ENCODE peak calls at places on chromosomes 1 and 21, in four cellular contexts. One of them, this sample, is unnamed.

GRCh38 chr1:64133036-64133435 is 70.4 kb upstream of the UBE2U start:
- DNase-seq in fibroblast of the aortic adventitia: peak; percentile 79
- DNase-seq in amygdala: no peak
- DNase-seq in astrocyte of the cerebellum: peak; percentile 38
- DNase-seq in this sample: no peak

GRCh38 chr21:45019076-45019886 is 55.1 kb upstream of the ADARB1 start:
- DNase-seq in fibroblast of the aortic adventitia: no peak
- DNase-seq in amygdala: no peak
- DNase-seq in astrocyte of the cerebellum: no peak
- DNase-seq in this sample: no peak

GRCh38 chr21:42068592-42068991 is 2.5 kb upstream of the UMODL1 start:
- DNase-seq in astrocyte of the cerebellum: no peak
- DNase-seq in amygdala: no peak
- DNase-seq in fibroblast of the aortic adventitia: no peak
- DNase-seq in this sample: no peak

GRCh38 chr1:42178249-42178648 is 13.7 kb upstream of the GUCA2A start:
- DNase-seq in fibroblast of the aortic adventitia: peak; percentile 70
- DNase-seq in amygdala: no peak
- DNase-seq in astrocyte of the cerebellum: no peak
- DNase-seq in this sample: no peak

GRCh38 chr1:217524787-217525520 is 105.9 kb downstream of the GPATCH2 start:
- DNase-seq in astrocyte of the cerebellum: no peak
- DNase-seq in amygdala: no peak
- DNase-seq in fibroblast of the aortic adventitia: peak; percentile 77
- DNase-seq in this sample: no peak

GRCh38 chr1:72178266-72178665 is 104.1 kb downstream of the NEGR1 start:
- DNase-seq in fibroblast of the aortic adventitia: peak; percentile 9
- DNase-seq in amygdala: no peak
- DNase-seq in astrocyte of the cerebellum: no peak
- DNase-seq in this sample: no peak

GRCh38 chr1:190597361-190597760 is 119.7 kb upstream of the BRINP3 start:
- DNase-seq in fibroblast of the aortic adventitia: no peak
- DNase-seq in astrocyte of the cerebellum: no peak
- DNase-seq in amygdala: no peak
- DNase-seq in this sample: no peak

GRCh38 chr1:223133824-223134435 is 9.1 kb downstream of the TLR5 start:
- DNase-seq in amygdala: peak; percentile 60
- DNase-seq in astrocyte of the cerebellum: peak; percentile 60
- DNase-seq in fibroblast of the aortic adventitia: peak; percentile 79
- DNase-seq in this sample: peak; percentile 80

GRCh38 chr21:19853709-19854575 is 1144.3 kb upstream of the NCAM2 start:
- DNase-seq in astrocyte of the cerebellum: no peak
- DNase-seq in amygdala: no peak
- DNase-seq in fibroblast of the aortic adventitia: no peak
- DNase-seq in this sample: no peak

GRCh38 chr1:205248793-205249601 is 21.3 kb downstream of the TMCC2 start:
- DNase-seq in astrocyte of the cerebellum: no peak
- DNase-seq in fibroblast of the aortic adventitia: peak; percentile 72
- DNase-seq in amygdala: peak; percentile 62
- DNase-seq in this sample: no peak

GRCh38 chr1:245978915-245979314 is 528.2 kb downstream of the SMYD3 start:
- DNase-seq in amygdala: no peak
- DNase-seq in fibroblast of the aortic adventitia: peak; percentile 25
- DNase-seq in astrocyte of the cerebellum: no peak
- DNase-seq in this sample: no peak

GRCh38 chr21:39525129-39525528 is 73.4 kb downstream of the SH3BGR start:
- DNase-seq in astrocyte of the cerebellum: no peak
- DNase-seq in fibroblast of the aortic adventitia: no peak
- DNase-seq in amygdala: peak; percentile 5
- DNase-seq in this sample: no peak

GRCh38 chr1:14869197-14869596 is 270.7 kb downstream of the KAZN start:
- DNase-seq in astrocyte of the cerebellum: no peak
- DNase-seq in amygdala: no peak
- DNase-seq in fibroblast of the aortic adventitia: no peak
- DNase-seq in this sample: no peak

GRCh38 chr1:174021611-174022079 is 512 bp downstream of the RC3H1 start:
- DNase-seq in fibroblast of the aortic adventitia: peak; percentile 40
- DNase-seq in amygdala: peak; percentile 58
- DNase-seq in astrocyte of the cerebellum: no peak
- DNase-seq in this sample: no peak

GRCh38 chr1:162003061-162003824 is 20.4 kb downstream of the OLFML2B start:
- DNase-seq in amygdala: no peak
- DNase-seq in fibroblast of the aortic adventitia: peak; percentile 93
- DNase-seq in astrocyte of the cerebellum: peak; percentile 99
- DNase-seq in this sample: no peak

GRCh38 chr21:32469628-32470027 is 57.1 kb downstream of the EVA1C start:
- DNase-seq in amygdala: no peak
- DNase-seq in fibroblast of the aortic adventitia: no peak
- DNase-seq in astrocyte of the cerebellum: no peak
- DNase-seq in this sample: no peak

GRCh38 chr1:7993593-7994479 is 32.3 kb downstream of the ERRFI1 start:
- DNase-seq in astrocyte of the cerebellum: peak; percentile 76
- DNase-seq in fibroblast of the aortic adventitia: peak; percentile 50
- DNase-seq in amygdala: no peak
- DNase-seq in this sample: no peak

GRCh38 chr1:172609528-172609927 is 49.4 kb upstream of the FASLG start:
- DNase-seq in amygdala: no peak
- DNase-seq in astrocyte of the cerebellum: no peak
- DNase-seq in fibroblast of the aortic adventitia: peak; percentile 35
- DNase-seq in this sample: peak; percentile 45

GRCh38 chr1:201359031-201359872 is 18.2 kb downstream of the TNNT2 start:
- DNase-seq in fibroblast of the aortic adventitia: no peak
- DNase-seq in astrocyte of the cerebellum: no peak
- DNase-seq in amygdala: no peak
- DNase-seq in this sample: no peak

GRCh38 chr21:15804247-15804985 is 74.6 kb downstream of the USP25 start:
- DNase-seq in astrocyte of the cerebellum: no peak
- DNase-seq in amygdala: peak; percentile 58
- DNase-seq in fibroblast of the aortic adventitia: no peak
- DNase-seq in this sample: no peak

GRCh38 chr1:64685942-64686341 is 58.9 kb upstream of the RAVER2 start:
- DNase-seq in amygdala: no peak
- DNase-seq in astrocyte of the cerebellum: no peak
- DNase-seq in fibroblast of the aortic adventitia: no peak
- DNase-seq in this sample: no peak

GRCh38 chr1:157431751-157432150 is 120.6 kb downstream of the FCRL5 start:
- DNase-seq in astrocyte of the cerebellum: peak; percentile 6
- DNase-seq in fibroblast of the aortic adventitia: peak; percentile 75
- DNase-seq in amygdala: no peak
- DNase-seq in this sample: no peak

GRCh38 chr1:184027751-184028682 is 9.5 kb downstream of the COLGALT2 start:
- DNase-seq in astrocyte of the cerebellum: peak; percentile 19
- DNase-seq in fibroblast of the aortic adventitia: peak; percentile 69
- DNase-seq in amygdala: no peak
- DNase-seq in this sample: no peak

GRCh38 chr1:54381524-54381923 is 24.7 kb downstream of the SSBP3 start:
- DNase-seq in amygdala: no peak
- DNase-seq in astrocyte of the cerebellum: no peak
- DNase-seq in fibroblast of the aortic adventitia: no peak
- DNase-seq in this sample: no peak

GRCh38 chr21:37370152-37371040 is 3.8 kb downstream of the DYRK1A start:
- DNase-seq in fibroblast of the aortic adventitia: peak; percentile 65
- DNase-seq in amygdala: no peak
- DNase-seq in astrocyte of the cerebellum: no peak
- DNase-seq in this sample: peak; percentile 40

GRCh38 chr21:34865922-34866271 is 183.2 kb downstream of the RUNX1 start:
- DNase-seq in fibroblast of the aortic adventitia: no peak
- DNase-seq in amygdala: no peak
- DNase-seq in astrocyte of the cerebellum: no peak
- DNase-seq in this sample: no peak

GRCh38 chr1:52355436-52355835 is 10.6 kb downstream of the CC2D1B start:
- DNase-seq in amygdala: no peak
- DNase-seq in fibroblast of the aortic adventitia: no peak
- DNase-seq in astrocyte of the cerebellum: no peak
- DNase-seq in this sample: no peak

GRCh38 chr1:92990828-92991227 is 29.6 kb upstream of the DIPK1A start:
- DNase-seq in astrocyte of the cerebellum: no peak
- DNase-seq in fibroblast of the aortic adventitia: no peak
- DNase-seq in amygdala: no peak
- DNase-seq in this sample: no peak

GRCh38 chr1:38106726-38107125 is 60.1 kb upstream of the POU3F1 start:
- DNase-seq in fibroblast of the aortic adventitia: no peak
- DNase-seq in astrocyte of the cerebellum: no peak
- DNase-seq in amygdala: no peak
- DNase-seq in this sample: no peak

GRCh38 chr1:165647517-165647916 is 16.5 kb downstream of the MGST3 start:
- DNase-seq in astrocyte of the cerebellum: no peak
- DNase-seq in amygdala: no peak
- DNase-seq in fibroblast of the aortic adventitia: no peak
- DNase-seq in this sample: no peak

GRCh38 chr1:85328713-85329376 is 52.4 kb upstream of the BCL10 start:
- DNase-seq in amygdala: no peak
- DNase-seq in fibroblast of the aortic adventitia: peak; percentile 99
- DNase-seq in astrocyte of the cerebellum: peak; percentile 95
- DNase-seq in this sample: no peak

GRCh38 chr1:83746234-83746633 is 252.7 kb downstream of the TTLL7 start:
- DNase-seq in fibroblast of the aortic adventitia: no peak
- DNase-seq in amygdala: no peak
- DNase-seq in astrocyte of the cerebellum: no peak
- DNase-seq in this sample: no peak

GRCh38 chr21:44492572-44493385 is 37.5 kb downstream of the LRRC3 start:
- DNase-seq in amygdala: no peak
- DNase-seq in fibroblast of the aortic adventitia: no peak
- DNase-seq in astrocyte of the cerebellum: no peak
- DNase-seq in this sample: no peak

GRCh38 chr1:85450832-85451231 is 14.1 kb downstream of the DDAH1 start:
- DNase-seq in fibroblast of the aortic adventitia: no peak
- DNase-seq in amygdala: no peak
- DNase-seq in astrocyte of the cerebellum: no peak
- DNase-seq in this sample: no peak

GRCh38 chr1:160544647-160545046 is 21.6 kb upstream of the SLAMF6 start:
- DNase-seq in amygdala: no peak
- DNase-seq in fibroblast of the aortic adventitia: peak; percentile 5
- DNase-seq in astrocyte of the cerebellum: no peak
- DNase-seq in this sample: peak; percentile 38

GRCh38 chr1:173479649-173480048 is 2.5 kb downstream of the PRDX6 start:
- DNase-seq in astrocyte of the cerebellum: no peak
- DNase-seq in amygdala: no peak
- DNase-seq in fibroblast of the aortic adventitia: peak; percentile 58
- DNase-seq in this sample: no peak

GRCh38 chr1:32907435-32907834 is 6.2 kb upstream of the TMEM54 start:
- DNase-seq in amygdala: no peak
- DNase-seq in astrocyte of the cerebellum: no peak
- DNase-seq in fibroblast of the aortic adventitia: peak; percentile 44
- DNase-seq in this sample: no peak

GRCh38 chr1:168469690-168470089 is 74.1 kb downstream of the XCL2 start:
- DNase-seq in fibroblast of the aortic adventitia: peak; percentile 69
- DNase-seq in amygdala: no peak
- DNase-seq in astrocyte of the cerebellum: peak; percentile 91
- DNase-seq in this sample: no peak

GRCh38 chr21:7917729-7918128 is 2603.7 kb upstream of the TPTE start:
- DNase-seq in amygdala: no peak
- DNase-seq in astrocyte of the cerebellum: no peak
- DNase-seq in fibroblast of the aortic adventitia: no peak
- DNase-seq in this sample: no peak

GRCh38 chr1:22290157-22290556 is 147.3 kb upstream of the WNT4 start:
- DNase-seq in astrocyte of the cerebellum: no peak
- DNase-seq in amygdala: no peak
- DNase-seq in fibroblast of the aortic adventitia: no peak
- DNase-seq in this sample: no peak